ENCODE peak calls at places on chromosome 2, in six cellular contexts. R is iPS-NIHi11; W is astrocyte of the spinal cord; C is uterus; K is NCI-H1105 treated with DMSO at 0.1 percent for 48 hours; Y is stimulated activated CD4-positive, alpha-beta T cell treated with anti-CD3 and anti-CD28 coated beads, Interleukin-2, amount 100 ng/mL, for 24 hours. M is an unnamed sample.

GRCh38 chr2:114170070-114170469 is 272.4 kb upstream of the DPP10 start:
- DNase-seq in R (no peak), W (no peak), C (no peak), K (no peak), Y (no peak), M (no peak)

GRCh38 chr2:173990970-173991819 is 26.0 kb upstream of the SP3 start:
- DNase-seq in R (no peak), W (peak), C (peak), K (peak), Y (no peak), M (peak)

GRCh38 chr2:98793275-98793674 is 62.3 kb upstream of the MGAT4A start:
- DNase-seq in R (no peak), W (no peak), C (no peak), K (no peak), Y (no peak), M (no peak)

GRCh38 chr2:128379021-128380005 is 60.6 kb upstream of the HS6ST1 start:
- DNase-seq in R (peak), W (peak), C (peak), K (no peak), Y (no peak), M (no peak)

GRCh38 chr2:58853420-58853819 is 612.3 kb upstream of the FANCL start:
- DNase-seq in R (peak), W (no peak), C (no peak), K (no peak), Y (no peak), M (no peak)

GRCh38 chr2:230915297-230915696 is 9.7 kb downstream of the GPR55 start:
- DNase-seq in R (no peak), W (no peak), C (no peak), K (no peak), Y (no peak), M (no peak)

GRCh38 chr2:54613794-54614257 is 109.6 kb upstream of the EML6 start:
- DNase-seq in R (no peak), W (peak), C (no peak), K (no peak), Y (no peak), M (no peak)

GRCh38 chr2:19538411-19538963 is 180.1 kb upstream of the OSR1 start:
- DNase-seq in R (no peak), W (peak), C (peak), K (no peak), Y (no peak), M (no peak)

GRCh38 chr2:25331686-25332365 is 9.9 kb downstream of the DNMT3A start:
- DNase-seq in R (no peak), W (no peak), C (no peak), K (no peak), Y (peak), M (no peak)

GRCh38 chr2:146820672-146821071 is 1024.2 kb upstream of the ACVR2A start:
- DNase-seq in R (no peak), W (peak), C (no peak), K (no peak), Y (no peak), M (no peak)